ENCODE peak calls at places on chromosomes 7 and 10, in eight cellular contexts. C is T-cell; E is NCI-H146; H is GF-D8; X is effector CD4-positive, alpha-beta T cell; Z is fibroblast of gingiva; R is SK-N-DZ; S is heart left ventricle. G is an unnamed sample.

GRCh38 chr7:80588591-80588990 is 49.9 kb upstream of the CD36 start:
- DNase-seq in C (no peak), E (no peak), H (no peak), X (no peak), Z (peak; percentile 24), R (no peak), S (no peak), G (no peak)

GRCh38 chr10:17663450-17663849 is 19.5 kb downstream of the STAM start:
- DNase-seq in C (no peak), E (no peak), H (no peak), X (no peak), Z (no peak), R (no peak), S (no peak), G (no peak)

GRCh38 chr10:25933653-25934608 is at the start of gene MYO3A:
- DNase-seq in C (no peak), E (peak; percentile 93), H (no peak), X (no peak), Z (no peak), R (no peak), S (no peak), G (peak; percentile 10)

GRCh38 chr10:48614481-48615383 is 9.9 kb upstream of the ARHGAP22 start:
- DNase-seq in C (no peak), E (no peak), H (no peak), X (no peak), Z (peak; percentile 80), R (no peak), S (no peak), G (no peak)

GRCh38 chr10:29966269-29966668 is 93.1 kb downstream of the JCAD start:
- DNase-seq in C (no peak), E (no peak), H (no peak), X (no peak), Z (no peak), R (no peak), S (no peak), G (no peak)

GRCh38 chr7:116582806-116583444 is 58.1 kb downstream of the CAV1 start:
- DNase-seq in C (no peak), E (no peak), H (no peak), X (no peak), Z (peak; percentile 96), R (no peak), S (no peak), G (peak; percentile 70)

GRCh38 chr10:107487284-107487683 is 322.8 kb upstream of the SORCS1 start:
- DNase-seq in C (no peak), E (no peak), H (no peak), X (no peak), Z (peak; percentile 1), R (no peak), S (no peak), G (no peak)

GRCh38 chr10:88728107-88728763 is 22.2 kb downstream of the LIPK start:
- DNase-seq in C (no peak), E (peak; percentile 4), H (no peak), X (no peak), Z (no peak), R (peak; percentile 11), S (peak; percentile 57), G (peak; percentile 13)

GRCh38 chr10:3330687-3331086 is 158.1 kb upstream of the PITRM1 start:
- DNase-seq in C (no peak), E (no peak), H (no peak), X (no peak), Z (peak; percentile 14), R (no peak), S (no peak), G (no peak)

GRCh38 chr10:117448840-117449239 is 73.6 kb upstream of the PDZD8 start:
- DNase-seq in C (no peak), E (peak; percentile 18), H (no peak), X (no peak), Z (no peak), R (no peak), S (no peak), G (no peak)

GRCh38 chr10:64733980-64734379 is 1212.8 kb downstream of the REEP3 start:
- DNase-seq in C (no peak), E (no peak), H (no peak), X (no peak), Z (no peak), R (peak; percentile 64), S (no peak), G (no peak)

GRCh38 chr7:90173127-90173844 is 19.0 kb downstream of the STEAP1 start:
- DNase-seq in C (no peak), E (no peak), H (no peak), X (no peak), Z (peak; percentile 93), R (no peak), S (no peak), G (no peak)

GRCh38 chr7:96178581-96178980 is 143.3 kb downstream of the SLC25A13 start:
- DNase-seq in C (no peak), E (peak; percentile 38), H (no peak), X (no peak), Z (no peak), R (no peak), S (no peak), G (no peak)

GRCh38 chr10:133528845-133529575 is 1.8 kb downstream of the CYP2E1 start:
- DNase-seq in C (no peak), E (peak; percentile 62), H (peak; percentile 70), X (no peak), Z (no peak), R (peak; percentile 59), S (no peak), G (no peak)